ENCODE peak calls at places on chromosomes 12 and 14, in four cellular contexts. B is tibial artery, K is body of pancreas, F is A549. L is an unnamed sample.

GRCh38 chr14:99537399-99537798 is 56.2 kb downstream of the CCNK start:
- DNase-seq in B (no peak), K (no peak), F (peak; percentile 48), L (peak; percentile 41)

GRCh38 chr12:85484387-85484786 is 204.4 kb downstream of the ALX1 start:
- DNase-seq in B (no peak), K (no peak), F (no peak), L (no peak)

GRCh38 chr12:2291182-2291832 is 238.5 kb downstream of the CACNA1C start:
- DNase-seq in B (no peak), K (peak; percentile 36), F (peak; percentile 60), L (no peak)

GRCh38 chr12:1939745-1940607 is 21.5 kb upstream of the CACNA2D4 start:
- DNase-seq in B (peak; percentile 90), K (peak; percentile 90), F (peak; percentile 80), L (peak; percentile 86)

GRCh38 chr14:99531221-99532096 is 50.2 kb downstream of the CCNK start:
- DNase-seq in B (no peak), K (no peak), F (no peak), L (no peak)

GRCh38 chr14:89000007-89000942 is 175.8 kb downstream of the TTC8 start:
- DNase-seq in B (no peak), K (peak; percentile 16), F (peak; percentile 96), L (no peak)

GRCh38 chr14:57392830-57393229 is 2.4 kb downstream of the NAA30 start:
- DNase-seq in B (no peak), K (no peak), F (no peak), L (no peak)

GRCh38 chr12:47835831-47836155 is 16.1 kb upstream of the HDAC7 start:
- DNase-seq in B (no peak), K (no peak), F (no peak), L (no peak)

GRCh38 chr12:88553941-88554658 is 26.2 kb downstream of the KITLG start:
- DNase-seq in B (no peak), K (peak; percentile 15), F (peak; percentile 74), L (no peak)

GRCh38 chr14:52010173-52010693 is 20.9 kb downstream of the RTRAF start:
- DNase-seq in B (no peak), K (no peak), F (no peak), L (no peak)

DNA sequence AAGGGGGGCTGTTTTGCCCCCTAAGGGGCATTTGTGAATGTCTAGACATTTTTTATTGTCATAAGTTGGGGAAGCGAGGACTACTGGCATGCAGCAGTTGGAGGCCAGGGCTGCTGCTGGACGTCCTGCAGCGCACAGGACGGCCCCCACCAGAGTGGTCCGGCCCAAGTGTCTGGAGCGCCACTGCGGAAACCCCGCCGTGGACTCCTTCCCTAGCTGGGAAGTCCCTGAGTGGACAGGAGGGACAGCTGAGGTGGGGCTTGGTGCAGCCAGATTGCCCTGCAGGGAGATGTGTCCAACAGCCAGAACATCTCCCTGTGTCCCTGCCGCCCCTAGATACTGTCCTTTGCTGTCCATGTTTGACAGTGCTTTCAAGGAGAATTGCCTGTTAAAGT is 5.5 kb downstream of the CKB start:
- DNase-seq in B (peak; percentile 60), K (no peak), F (no peak), L (no peak)
- H3K4me1 ChIP-seq in B (peaks cover 66% of the 10 kb centered on the region), K (peaks cover 55% of the 10 kb centered on the region), F (peaks cover 35% of the 10 kb centered on the region), L (peaks cover 91% of the 10 kb centered on the region)

GRCh38 chr14:101821528-101821927 is 60.0 kb downstream of the PPP2R5C start:
- DNase-seq in B (no peak), K (no peak), F (no peak), L (no peak)

GRCh38 chr14:101823081-101823480 is 61.6 kb downstream of the PPP2R5C start:
- DNase-seq in B (no peak), K (no peak), F (no peak), L (no peak)

GRCh38 chr14:101819251-101819990 is 57.9 kb downstream of the PPP2R5C start:
- DNase-seq in B (no peak), K (no peak), F (no peak), L (no peak)

GRCh38 chr14:101817511-101818001 is 56.0 kb downstream of the PPP2R5C start:
- DNase-seq in B (no peak), K (no peak), F (no peak), L (no peak)

DNA sequence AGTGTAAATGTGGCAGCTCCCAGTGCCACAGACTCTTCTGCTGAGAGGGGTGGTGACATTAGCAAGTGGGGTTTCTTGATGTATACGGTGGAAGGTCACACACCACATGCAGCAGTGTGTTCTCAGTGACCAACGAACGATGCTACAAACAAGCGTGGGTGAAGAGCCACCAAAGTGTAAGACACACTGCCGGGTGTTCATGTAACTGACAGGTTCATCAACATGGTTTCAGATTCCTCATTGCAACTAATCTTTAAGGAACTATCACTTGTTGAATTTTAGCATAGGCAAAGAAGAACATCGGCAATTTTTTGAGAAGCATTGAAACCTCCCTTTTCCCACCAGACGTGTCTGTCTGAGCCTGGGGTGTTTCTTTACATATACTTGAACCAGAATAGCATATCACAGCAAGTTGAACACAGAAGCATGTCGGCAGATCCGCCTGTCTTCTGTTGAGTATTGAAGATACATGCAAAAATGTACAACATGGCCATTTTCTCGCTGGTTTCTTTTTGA is 58.8 kb downstream of the PPP2R5C start:
- DNase-seq in B (no peak), K (no peak), F (no peak), L (no peak)
- H3K4me1 ChIP-seq in B (peaks cover 28% of the 10 kb centered on the region), K (peaks cover 20% of the 10 kb centered on the region), F (no peaks in the 10 kb centered on the region), L (peaks cover 85% of the 10 kb centered on the region)

GRCh38 chr14:101717663-101718490 is 43.6 kb upstream of the PPP2R5C start:
- DNase-seq in B (no peak), K (peak; percentile 2), F (no peak), L (no peak)

GRCh38 chr14:101716956-101717662 is 44.4 kb upstream of the PPP2R5C start:
- DNase-seq in B (no peak), K (peak; percentile 7), F (no peak), L (no peak)

GRCh38 chr14:101715209-101716076 is 46.1 kb upstream of the PPP2R5C start:
- DNase-seq in B (peak; percentile 34), K (peak; percentile 3), F (no peak), L (no peak)

GRCh38 chr14:101714394-101714793 is 47.1 kb upstream of the PPP2R5C start:
- DNase-seq in B (no peak), K (no peak), F (no peak), L (no peak)

GRCh38 chr14:101716077-101716950 is 45.2 kb upstream of the PPP2R5C start:
- DNase-seq in B (peak; percentile 49), K (peak; percentile 9), F (no peak), L (no peak)
- H3K4me1 ChIP-seq in B (no peaks in the 10 kb centered on the region), K (no peaks in the 10 kb centered on the region), F (no peaks in the 10 kb centered on the region), L (peaks cover 16% of the 10 kb centered on the region)

DNA sequence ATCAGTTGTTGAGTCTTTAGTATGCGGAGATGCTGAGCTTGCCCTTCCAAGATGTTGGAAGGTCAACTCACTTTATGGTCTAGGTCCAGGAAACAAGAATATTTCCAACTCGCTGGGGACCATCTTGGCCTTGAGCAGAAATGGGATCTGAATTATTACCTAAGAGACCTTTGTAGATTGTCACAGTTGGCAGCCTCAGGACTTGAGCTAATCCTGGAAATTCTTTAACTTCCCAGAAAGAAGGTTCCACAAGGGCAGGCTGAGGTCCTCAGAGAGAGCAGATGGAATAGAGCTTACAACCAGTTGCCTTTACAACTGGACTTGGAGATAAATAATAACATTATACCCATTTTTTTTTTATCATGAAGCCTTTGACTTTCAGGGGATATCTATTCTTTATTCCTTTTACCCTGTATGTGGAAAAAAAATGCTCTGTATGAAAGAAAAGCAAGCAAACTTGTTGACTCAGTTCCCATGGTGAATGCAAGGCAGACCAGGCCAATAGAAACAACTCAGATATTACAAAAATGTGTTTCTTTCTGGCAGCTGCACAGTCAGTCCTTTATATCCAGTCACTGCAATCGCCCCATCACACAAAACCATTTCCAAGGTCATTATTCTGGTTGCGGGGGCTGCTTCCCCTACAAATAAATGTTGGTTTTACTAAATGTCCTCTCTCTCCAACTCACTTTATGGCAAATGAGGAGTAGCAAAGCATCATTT is 401.4 kb downstream of the ZFP36L1 start:
- DNase-seq in B (no peak), K (no peak), F (no peak), L (no peak)
- H3K4me1 ChIP-seq in B (peaks cover 79% of the 10 kb centered on the region), K (peaks cover 5% of the 10 kb centered on the region), F (peaks cover 29% of the 10 kb centered on the region), L (peaks cover 67% of the 10 kb centered on the region)

GRCh38 chr14:92798811-92799210 is 4.7 kb downstream of the GOLGA5 start:
- DNase-seq in B (no peak), K (no peak), F (no peak), L (no peak)

GRCh38 chr14:92800012-92800411 is 5.9 kb downstream of the GOLGA5 start:
- DNase-seq in B (no peak), K (no peak), F (no peak), L (no peak)

GRCh38 chr14:92800525-92800924 is 6.4 kb downstream of the GOLGA5 start:
- DNase-seq in B (no peak), K (no peak), F (no peak), L (no peak)

GRCh38 chr14:92802678-92803077 is 8.6 kb downstream of the GOLGA5 start:
- DNase-seq in B (no peak), K (no peak), F (no peak), L (no peak)

DNA sequence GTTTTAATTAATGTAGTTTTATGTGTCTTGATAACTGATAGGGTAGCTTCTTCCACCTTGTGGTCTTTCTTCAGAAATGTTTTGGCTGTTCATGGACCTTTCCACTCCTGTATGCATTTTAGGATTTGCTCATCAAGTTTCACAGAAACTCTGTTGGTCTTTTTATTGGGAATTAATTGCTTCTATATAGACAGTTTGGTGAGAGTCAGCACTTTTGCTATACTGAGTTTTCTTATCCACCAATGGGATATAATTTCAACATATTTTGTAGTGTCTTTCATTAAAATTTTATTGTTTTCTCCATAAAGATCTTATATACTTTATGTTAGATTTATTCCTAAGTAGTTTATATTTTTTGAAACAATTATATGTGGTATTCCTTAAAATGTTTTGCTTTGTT is 7.8 kb downstream of the GOLGA5 start:
- DNase-seq in B (no peak), K (no peak), F (no peak), L (no peak)
- H3K4me1 ChIP-seq in B (peaks cover 44% of the 10 kb centered on the region), K (peaks cover 28% of the 10 kb centered on the region), F (peaks cover 3% of the 10 kb centered on the region), L (peaks cover 41% of the 10 kb centered on the region)

GRCh38 chr12:93429852-93430251 is 11.9 kb downstream of the UBE2N start:
- DNase-seq in B (no peak), K (no peak), F (no peak), L (no peak)

GRCh38 chr12:93429448-93429847 is 12.3 kb downstream of the UBE2N start:
- DNase-seq in B (no peak), K (no peak), F (no peak), L (no peak)

GRCh38 chr12:93430280-93430679 is 11.5 kb downstream of the UBE2N start:
- DNase-seq in B (no peak), K (no peak), F (no peak), L (no peak)

GRCh38 chr12:93438266-93439050 is 3.3 kb downstream of the UBE2N start:
- DNase-seq in B (no peak), K (no peak), F (no peak), L (no peak)

DNA sequence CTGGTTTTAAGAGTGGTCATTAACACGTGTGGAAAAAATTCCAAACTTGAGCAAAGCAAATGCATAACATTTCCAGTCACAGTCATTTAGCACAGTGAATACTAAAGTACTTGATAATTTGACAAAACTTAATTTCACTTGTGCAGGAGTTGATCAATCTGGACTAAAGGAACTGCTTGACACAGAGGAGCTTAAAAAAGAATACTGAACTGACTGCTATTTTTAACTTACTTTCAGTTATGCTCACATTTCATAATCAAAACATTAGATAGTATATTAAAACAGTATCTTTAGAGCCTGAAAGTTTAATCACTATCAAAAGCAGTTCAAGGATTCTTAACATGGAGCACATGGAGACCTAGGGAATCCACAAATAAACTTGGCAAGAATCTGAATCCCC is 7.4 kb downstream of the UBE2N start:
- DNase-seq in B (no peak), K (no peak), F (no peak), L (no peak)
- H3K4me1 ChIP-seq in B (peaks cover 80% of the 10 kb centered on the region), K (peaks cover 19% of the 10 kb centered on the region), F (peaks cover 33% of the 10 kb centered on the region), L (peaks cover 97% of the 10 kb centered on the region)